ENCODE peak calls at places on chromosome 11, in nine cellular contexts. R is stimulated activated CD4-positive, alpha-beta T cell treated with anti-CD3 and anti-CD28 coated beads, Interleukin-2, amount 100 ng/mL, for 48 hours; B is cardiac muscle cell; F is heart right ventricle; S is AG08395; K is stimulated activated CD8-positive, alpha-beta memory T cell treated with anti-CD3 and anti-CD28 coated beads, Interleukin-7, amount 100 ng/mL, for 1 hour; N is activated effector memory CD4-positive, alpha-beta T cell treated with anti-CD3 and anti-CD28 coated beads, Interleukin-2, amount 50 U/mL, for 16 hours; D is glutamatergic neuron; J is nucleus accumbens. V is an unnamed sample.

GRCh38 chr11:9697766-9698165 is 33.9 kb downstream of the SWAP70 start:
- DNase-seq in K (no peak), D (no peak), B (no peak), F (no peak), S (no peak), N (no peak), R (no peak), J (no peak), V (no peak)

GRCh38 chr11:67646535-67647336 is 3.8 kb downstream of the ACY3 start:
- DNase-seq in K (no peak), N (peak; percentile 72), S (no peak), R (peak; percentile 26), J (no peak), F (no peak), B (no peak), D (no peak), V (peak; percentile 61)

GRCh38 chr11:117944554-117944953 is 15.4 kb upstream of the TMPRSS13 start:
- DNase-seq in K (no peak), J (no peak), D (no peak), S (no peak), R (no peak), N (no peak), F (no peak), B (no peak), V (no peak)

GRCh38 chr11:30463266-30463665 is 122.9 kb downstream of the MPPED2 start:
- DNase-seq in F (no peak), B (no peak), N (no peak), J (no peak), D (no peak), S (no peak), R (no peak), K (no peak), V (no peak)

GRCh38 chr11:105881027-105881426 is 141.0 kb downstream of the MSANTD4 start:
- DNase-seq in J (no peak), R (no peak), K (no peak), N (no peak), B (no peak), S (no peak), D (no peak), F (no peak), V (no peak)

GRCh38 chr11:119382101-119382500 is 611 bp upstream of the USP2 start:
- DNase-seq in K (no peak), B (no peak), F (no peak), S (no peak), J (no peak), N (no peak), D (no peak), R (no peak), V (no peak)

GRCh38 chr11:119236891-119237290 is 30.8 kb downstream of the CBL start:
- DNase-seq in K (no peak), D (no peak), F (no peak), S (peak; percentile 5), R (no peak), B (no peak), N (no peak), J (no peak), V (no peak)

GRCh38 chr11:123137496-123138270 is 57.4 kb downstream of the CLMP start:
- DNase-seq in J (no peak), B (peak; percentile 91), R (no peak), F (peak; percentile 84), D (peak; percentile 76), K (no peak), N (no peak), S (peak; percentile 78), V (no peak)

GRCh38 chr11:27909386-27909785 is 198.6 kb downstream of the KIF18A start:
- DNase-seq in B (no peak), S (no peak), F (no peak), J (no peak), D (no peak), R (no peak), K (no peak), N (no peak), V (no peak)

GRCh38 chr11:128450882-128451647 is 136.3 kb downstream of the ETS1 start:
- DNase-seq in R (no peak), N (no peak), J (peak; percentile 17), B (no peak), S (no peak), F (no peak), K (no peak), D (no peak), V (no peak)

GRCh38 chr11:30468881-30469280 is 117.3 kb downstream of the MPPED2 start:
- DNase-seq in F (no peak), N (no peak), J (no peak), S (no peak), B (no peak), R (no peak), K (no peak), D (no peak), V (no peak)

GRCh38 chr11:100805509-100806199 is 118.6 kb downstream of the ARHGAP42 start:
- DNase-seq in N (no peak), J (no peak), K (no peak), S (peak; percentile 28), D (no peak), B (peak; percentile 31), R (no peak), F (no peak), V (no peak)

GRCh38 chr11:73395297-73396208 is 19.4 kb downstream of the RELT start:
- DNase-seq in S (no peak), J (no peak), F (no peak), B (no peak), N (no peak), D (no peak), R (no peak), K (no peak), V (no peak)

GRCh38 chr11:33874910-33875490 is 16.9 kb downstream of the LMO2 start:
- DNase-seq in B (no peak), J (no peak), F (no peak), D (no peak), R (no peak), S (no peak), N (no peak), K (no peak), V (no peak)

V was measured in stimulated activated naive B cell treated with anti-CD40 and anti-IgM and Interleukin-4, amounts not matched to agents 10 μg/mL and 1 μg/mL and 100 μg/mL, for 72 hours.